ENCODE peak calls at places on chromosomes 5 and 9, in six cellular contexts. R is A549, C is ovary, H is SK-N-SH, Q is suprapubic skin, A is H1. P is an unnamed sample.
A peak's percentile ranks its signal among the peaks of the same experiment; 100 is the strongest.

GRCh38 chr5:168793844-168794837 is 215.0 kb upstream of the PANK3 start:
- DNase-seq in R (peak; percentile 9), C (peak; percentile 63), H (no peak), Q (no peak), A (no peak), P (no peak)

GRCh38 chr5:140710899-140711552 is 10.8 kb downstream of the ZMAT2 start:
- DNase-seq in R (peak; percentile 94), C (peak; percentile 92), H (peak; percentile 14), Q (peak; percentile 91), A (peak; percentile 74), P (peak; percentile 62)

GRCh38 chr5:14365831-14366435 is 215.7 kb upstream of the OTULINL start:
- DNase-seq in R (no peak), C (no peak), H (no peak), Q (no peak), A (no peak), P (no peak)

GRCh38 chr5:9468070-9468388 is 77.8 kb downstream of the SEMA5A start:
- DNase-seq in R (no peak), C (no peak), H (peak; percentile 24), Q (no peak), A (no peak), P (no peak)

GRCh38 chr9:130688070-130688469 is 5.5 kb upstream of the EXOSC2 start:
- DNase-seq in R (no peak), C (no peak), H (no peak), Q (no peak), A (no peak), P (no peak)

GRCh38 chr9:130942084-130942483 is 3.0 kb upstream of the FIBCD1 start:
- DNase-seq in R (no peak), C (no peak), H (no peak), Q (no peak), A (no peak), P (no peak)

GRCh38 chr5:36452394-36453100 is 150.8 kb upstream of the RANBP3L start:
- DNase-seq in R (no peak), C (no peak), H (no peak), Q (no peak), A (no peak), P (no peak)

GRCh38 chr5:93890657-93891056 is 149.3 kb upstream of the POU5F2 start:
- DNase-seq in R (no peak), C (no peak), H (no peak), Q (no peak), A (no peak), P (no peak)

GRCh38 chr5:69224520-69224919 is 10.2 kb upstream of the CDK7 start:
- DNase-seq in R (no peak), C (no peak), H (no peak), Q (no peak), A (no peak), P (no peak)

GRCh38 chr5:179269781-179270543 is 75.3 kb downstream of the ADAMTS2 start:
- DNase-seq in R (no peak), C (peak; percentile 21), H (peak; percentile 74), Q (peak; percentile 62), A (no peak), P (no peak)

GRCh38 chr9:88905506-88905905 is 85.8 kb upstream of the S1PR3 start:
- DNase-seq in R (no peak), C (no peak), H (no peak), Q (no peak), A (no peak), P (no peak)

GRCh38 chr5:91140657-91141056 is 242.5 kb downstream of the ARRDC3 start:
- DNase-seq in R (no peak), C (no peak), H (no peak), Q (no peak), A (no peak), P (no peak)

DNA sequence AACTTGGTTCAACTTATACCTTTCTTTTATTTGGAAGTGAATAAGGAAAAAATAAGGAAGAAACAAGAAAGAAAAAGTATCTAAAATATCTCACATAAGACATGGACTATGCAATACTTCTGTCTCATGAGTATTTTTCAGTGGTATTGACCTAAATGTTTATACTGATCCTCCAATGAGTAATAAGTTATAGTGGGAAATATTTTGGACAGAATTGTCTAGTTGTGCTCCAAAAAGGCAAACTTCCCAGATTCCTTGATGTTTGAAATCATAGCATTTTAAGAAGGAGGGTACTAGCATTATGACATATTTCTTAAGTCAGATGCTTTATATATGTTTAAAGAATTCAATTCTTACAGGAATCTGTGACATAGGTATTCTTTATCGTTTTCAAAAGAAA is 34.5 kb upstream of the BASP1 start:
- DNase-seq in R (no peak), C (no peak), H (no peak), Q (no peak), A (no peak), P (no peak)
- H3K4me1 ChIP-seq in R (peaks cover 55% of the 10 kb centered on the region), C (no peaks in the 10 kb centered on the region), H (peaks cover 9% of the 10 kb centered on the region), Q (peaks cover 19% of the 10 kb centered on the region), A (peaks cover 3% of the 10 kb centered on the region), P (peaks cover 17% of the 10 kb centered on the region)

DNA sequence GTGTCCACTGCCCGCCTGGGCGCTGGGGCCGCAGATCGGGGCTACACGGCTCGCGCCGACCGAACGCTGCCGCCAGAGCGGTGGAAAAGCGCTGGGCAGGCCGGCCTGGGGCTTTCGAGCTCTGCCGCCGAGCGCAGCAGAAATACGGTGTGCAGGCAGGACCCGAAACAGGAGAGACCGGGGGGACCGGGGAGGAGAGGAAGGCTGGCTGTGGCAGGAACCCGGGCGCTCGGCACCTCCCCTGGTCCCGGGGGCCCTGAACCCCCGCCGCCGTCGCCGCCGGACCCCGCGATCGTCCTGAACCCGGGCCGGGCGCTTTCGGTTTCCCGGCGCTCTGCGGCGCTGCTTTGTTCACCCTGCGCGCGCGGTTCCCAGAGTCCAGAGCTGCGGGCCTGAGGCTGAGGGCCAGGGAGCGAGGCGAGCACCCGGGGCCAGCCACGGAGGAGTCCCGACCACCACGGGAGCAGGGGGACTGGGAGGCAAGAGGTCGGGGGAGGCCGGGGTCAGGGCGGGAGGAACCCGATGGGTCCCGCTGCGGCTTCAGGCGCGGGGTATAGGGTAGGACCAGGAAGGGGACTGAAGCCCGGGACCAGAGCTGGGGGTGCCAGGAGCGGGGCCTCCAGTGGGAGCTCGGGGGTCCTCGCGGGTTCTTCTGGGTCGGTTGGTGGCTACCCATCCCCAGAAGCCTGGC is 12.0 kb downstream of the IRX2 start:
- DNase-seq in R (no peak), C (no peak), H (no peak), Q (no peak), A (peak; percentile 79), P (no peak)
- H3K4me3 ChIP-seq in R (peak overlapping the region; percentile 39), C (no peak overlapping the region), H (peak overlapping the region; percentile 38), Q (peak overlapping the region; percentile 79), A (peak overlapping the region; percentile 43), P (peak overlapping the region; percentile 23)

GRCh38 chr9:122371851-122372250 is 1.0 kb downstream of the PTGS1 start:
- DNase-seq in R (no peak), C (no peak), H (no peak), Q (no peak), A (no peak), P (no peak)

GRCh38 chr9:122376791-122377190 is 6.0 kb downstream of the PTGS1 start:
- DNase-seq in R (no peak), C (no peak), H (no peak), Q (no peak), A (no peak), P (no peak)

GRCh38 chr9:122377241-122378164 is 6.7 kb downstream of the PTGS1 start:
- DNase-seq in R (no peak), C (no peak), H (no peak), Q (no peak), A (no peak), P (no peak)

GRCh38 chr9:122372856-122373845 is 2.3 kb downstream of the PTGS1 start:
- DNase-seq in R (no peak), C (no peak), H (no peak), Q (no peak), A (no peak), P (no peak)

DNA sequence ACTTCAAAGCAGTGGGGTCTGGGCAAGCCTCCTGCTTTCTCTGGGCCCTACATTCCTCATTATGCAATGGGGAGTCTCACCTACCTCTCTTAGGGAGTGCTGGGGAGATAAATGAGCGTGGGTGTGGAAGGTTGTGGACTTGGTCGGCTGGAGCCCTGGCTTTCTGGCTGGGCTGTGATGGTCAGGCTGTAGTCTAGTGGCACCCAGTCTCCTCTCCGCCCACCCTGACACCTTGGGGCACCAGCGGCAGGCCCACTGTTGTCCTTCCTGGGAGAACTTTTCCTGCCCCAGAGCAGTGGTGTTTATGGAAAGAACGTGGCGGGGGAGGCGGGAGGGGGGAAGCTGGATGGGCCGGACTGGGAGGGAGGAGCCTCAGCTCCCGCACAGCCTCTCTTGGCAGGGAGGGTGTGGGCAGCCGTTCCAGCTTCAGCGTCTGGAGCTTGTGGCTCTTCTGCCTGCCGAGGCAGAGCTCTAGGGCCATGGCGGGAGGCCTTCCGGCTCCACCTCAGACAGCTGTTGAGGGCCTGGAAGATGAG is 4.1 kb downstream of the PTGS1 start:
- DNase-seq in R (no peak), C (peak; percentile 76), H (peak; percentile 68), Q (peak; percentile 80), A (no peak), P (peak; percentile 58)
- TF ChIP-seq EP300 in R (no peak), C (no peak), H (no peak), Q (no peak), A (peak; percentile 47), P (no peak)

GRCh38 chr5:132434391-132434790 is 56.2 kb downstream of the IRF1 start:
- DNase-seq in R (no peak), C (peak; percentile 2), H (no peak), Q (no peak), A (no peak), P (no peak)
- H3K4me1 ChIP-seq in R (peaks cover 15% of the 10 kb centered on the region), C (peaks cover 26% of the 10 kb centered on the region), H (peaks cover 9% of the 10 kb centered on the region), Q (peaks cover 54% of the 10 kb centered on the region), A (peaks cover 6% of the 10 kb centered on the region), P (peaks cover 3% of the 10 kb centered on the region)

GRCh38 chr9:112868461-112868860 is 22.2 kb downstream of the SLC46A2 start:
- DNase-seq in R (no peak), C (no peak), H (no peak), Q (no peak), A (no peak), P (no peak)
- H3K4me3 ChIP-seq in R (no peak overlapping the region), C (no peak overlapping the region), H (no peak overlapping the region), Q (no peak overlapping the region), A (no peak overlapping the region), P (no peak overlapping the region)

GRCh38 chr5:172417130-172417802 is 37.1 kb downstream of the SH3PXD2B start:
- DNase-seq in R (no peak), C (no peak), H (no peak), Q (no peak), A (no peak), P (no peak)

GRCh38 chr5:172412724-172413260 is 41.5 kb downstream of the SH3PXD2B start:
- DNase-seq in R (no peak), C (peak; percentile 81), H (peak; percentile 61), Q (peak; percentile 97), A (no peak), P (peak; percentile 94)

GRCh38 chr5:172415615-172416275 is 38.6 kb downstream of the SH3PXD2B start:
- DNase-seq in R (no peak), C (no peak), H (no peak), Q (no peak), A (no peak), P (no peak)

GRCh38 chr5:172413601-172414000 is 40.7 kb downstream of the SH3PXD2B start:
- DNase-seq in R (no peak), C (no peak), H (no peak), Q (no peak), A (no peak), P (no peak)

GRCh38 chr5:172414618-172415599 is 39.4 kb downstream of the SH3PXD2B start:
- DNase-seq in R (no peak), C (peak; percentile 70), H (no peak), Q (no peak), A (no peak), P (peak; percentile 64)
- TF ChIP-seq EP300 in R (no peak), C (no peak), H (no peak), Q (no peak), A (no peak), P (no peak)

P was measured in tibial nerve.